ENCODE peak calls at places on chromosome 21, in five cellular contexts. W is stimulated activated CD4-positive, alpha-beta T cell treated with anti-CD3 and anti-CD28 coated beads, TNF-alpha, amount 100 ng/mL, for 48 hours; P is activated T-helper 9 cell treated with anti-CD3 and anti-CD28 coated beads, Interleukin-2, amount 50 U/mL, for 16 hours; E is activated CD4-positive, CD25-positive, alpha-beta regulatory T cell treated with anti-CD3 and anti-CD28 coated beads, Interleukin-2, amount 50 U/mL, for 72 hours; Q is RWPE1. O is an unnamed sample.

GRCh38 chr21:36640260-36641244 is 58.4 kb upstream of the SIM2 start:
- DNase-seq in W (no peak), P (no peak), E (no peak), Q (no peak), O (no peak)

GRCh38 chr21:32764186-32764585 is 7.4 kb downstream of the PAXBP1 start:
- DNase-seq in W (no peak), P (no peak), E (no peak), Q (no peak), O (no peak)

GRCh38 chr21:27645285-27645684 is 678.4 kb upstream of the ADAMTS5 start:
- DNase-seq in W (no peak), P (no peak), E (no peak), Q (no peak), O (no peak)

GRCh38 chr21:43853851-43854772 is 10.9 kb upstream of the AGPAT3 start:
- DNase-seq in W (no peak), P (no peak), E (no peak), Q (no peak), O (no peak)

GRCh38 chr21:25396135-25396711 is 211.1 kb downstream of the MRPL39 start:
- DNase-seq in W (peak; percentile 71), P (peak; percentile 56), E (peak; percentile 58), Q (no peak), O (no peak)

GRCh38 chr21:26064506-26064905 is 106.1 kb downstream of the APP start:
- DNase-seq in W (no peak), P (no peak), E (no peak), Q (no peak), O (no peak)

GRCh38 chr21:32312976-32313375 is 14.3 kb downstream of the MRAP start:
- DNase-seq in W (no peak), P (no peak), E (no peak), Q (no peak), O (no peak)

GRCh38 chr21:45571641-45572040 is 29.4 kb upstream of the SLC19A1 start:
- DNase-seq in W (no peak), P (no peak), E (no peak), Q (no peak), O (no peak)

GRCh38 chr21:42862774-42863503 is 16.4 kb downstream of the WDR4 start:
- DNase-seq in W (no peak), P (no peak), E (no peak), Q (no peak), O (no peak)

GRCh38 chr21:34524671-34525601 is 12.9 kb upstream of the KCNE1 start:
- DNase-seq in W (no peak), P (no peak), E (no peak), Q (no peak), O (no peak)

GRCh38 chr21:17598437-17598836 is 14.3 kb downstream of the BTG3 start:
- DNase-seq in W (no peak), P (no peak), E (no peak), Q (no peak), O (no peak)

GRCh38 chr21:26080211-26080610 is 90.4 kb downstream of the APP start:
- DNase-seq in W (no peak), P (no peak), E (no peak), Q (no peak), O (no peak)

O was measured in Caki2.